ENCODE peak calls at places on chromosomes 7 and 10, in four cellular contexts. E, N, Y and A are unnamed samples.

GRCh38 chr10:82668266-82668665 is 793.3 kb downstream of the NRG3 start:
- DNase-seq in Y (no peak), E (no peak), N (no peak), A (no peak)

GRCh38 chr7:40848541-40849221 is 713.9 kb downstream of the SUGCT start:
- DNase-seq in E (no peak), N (no peak), Y (no peak), A (no peak)

GRCh38 chr7:8147004-8147403 is 115.0 kb downstream of the ICA1 start:
- DNase-seq in N (no peak), Y (no peak), E (no peak), A (no peak)

GRCh38 chr7:3083350-3083749 is 39.7 kb upstream of the CARD11 start:
- DNase-seq in E (no peak), N (no peak), Y (no peak), A (no peak)

GRCh38 chr7:2710256-2710655 is 22.3 kb downstream of the AMZ1 start:
- DNase-seq in E (no peak), Y (no peak), N (peak; percentile 74), A (no peak)

GRCh38 chr7:27661776-27662489 is 750 bp downstream of the HIBADH start:
- DNase-seq in E (peak; percentile 49), Y (peak; percentile 29), N (no peak), A (no peak)

GRCh38 chr10:32318476-32318896 is 28.5 kb downstream of the EPC1 start:
- DNase-seq in E (no peak), Y (no peak), N (peak; percentile 75), A (no peak)

GRCh38 chr7:127874049-127874636 is 157.1 kb downstream of the LRRC4 start:
- DNase-seq in E (no peak), Y (no peak), N (no peak), A (no peak)

GRCh38 chr7:134992626-134993179 is 6.4 kb downstream of the AGBL3 start:
- DNase-seq in N (peak; percentile 96), Y (no peak), E (no peak), A (no peak)

GRCh38 chr10:34761443-34761842 is 53.7 kb downstream of the PARD3 start:
- DNase-seq in Y (no peak), E (no peak), N (no peak), A (no peak)

GRCh38 chr7:99625321-99625720 is 8.6 kb downstream of the ZSCAN25 start:
- DNase-seq in Y (no peak), E (no peak), N (no peak), A (no peak)

GRCh38 chr10:68153473-68154210 is 44.4 kb downstream of the MYPN start:
- DNase-seq in Y (no peak), N (no peak), E (peak; percentile 78), A (peak; percentile 44)

GRCh38 chr7:103063895-103064294 is 10.7 kb downstream of the FBXL13 start:
- DNase-seq in Y (no peak), N (no peak), E (no peak), A (peak; percentile 8)

GRCh38 chr10:17425584-17426262 is 28.7 kb downstream of the ST8SIA6 start:
- DNase-seq in Y (peak; percentile 90), E (no peak), N (no peak), A (no peak)

GRCh38 chr10:127649642-127650041 is 87.3 kb upstream of the FOXI2 start:
- DNase-seq in N (no peak), E (peak; percentile 14), Y (no peak), A (peak; percentile 42)

GRCh38 chr7:135342887-135343286 is 109.2 kb downstream of the STRA8 start:
- DNase-seq in E (no peak), Y (no peak), N (no peak), A (no peak)

GRCh38 chr10:48364659-48365405 is 58.4 kb downstream of the MAPK8 start:
- DNase-seq in Y (no peak), N (no peak), E (peak; percentile 20), A (no peak)

GRCh38 chr10:51654918-51655317 is 44.5 kb downstream of the CSTF2T start:
- DNase-seq in E (no peak), Y (no peak), N (no peak), A (no peak)

GRCh38 chr7:126667742-126668366 is 584.9 kb downstream of the GRM8 start:
- DNase-seq in E (no peak), Y (peak; percentile 78), N (no peak), A (peak; percentile 11)
- TF ChIP-seq FOXK2 in E (no peak), Y (peak; percentile 85), N (no peak), A (no peak)

GRCh38 chr10:22568928-22569327 is 145.4 kb downstream of the PIP4K2A start:
- DNase-seq in E (no peak), Y (no peak), N (no peak), A (no peak)

GRCh38 chr10:22561909-22562308 is 152.5 kb downstream of the PIP4K2A start:
- DNase-seq in E (no peak), N (no peak), Y (no peak), A (no peak)

GRCh38 chr10:22560391-22561239 is 153.8 kb downstream of the PIP4K2A start:
- DNase-seq in E (no peak), N (no peak), Y (no peak), A (peak; percentile 38)

DNA sequence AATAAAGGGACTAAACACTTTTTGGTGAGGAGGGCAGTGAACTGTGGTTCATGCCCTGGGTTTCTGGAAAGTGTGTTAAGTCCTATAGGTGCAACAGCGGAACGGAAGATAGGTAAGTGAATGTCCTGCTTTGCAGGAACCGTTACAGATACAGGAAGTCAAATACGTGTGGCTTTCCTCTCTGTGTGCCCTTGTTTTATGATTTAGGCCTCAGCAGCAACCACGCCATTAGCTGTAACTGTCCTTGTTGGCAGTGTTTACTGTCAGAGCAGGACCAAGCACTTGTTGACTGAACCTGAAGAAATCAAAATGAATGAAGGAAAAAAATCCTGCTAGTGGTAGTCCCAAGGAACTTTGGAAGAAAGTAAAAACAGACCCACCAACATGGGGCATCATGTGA is 150.3 kb downstream of the PIP4K2A start:
- DNase-seq in E (no peak), N (no peak), Y (no peak), A (no peak)
- TF ChIP-seq FOXK2 in E (no peak), N (no peak), Y (no peak), A (no peak)

DNA sequence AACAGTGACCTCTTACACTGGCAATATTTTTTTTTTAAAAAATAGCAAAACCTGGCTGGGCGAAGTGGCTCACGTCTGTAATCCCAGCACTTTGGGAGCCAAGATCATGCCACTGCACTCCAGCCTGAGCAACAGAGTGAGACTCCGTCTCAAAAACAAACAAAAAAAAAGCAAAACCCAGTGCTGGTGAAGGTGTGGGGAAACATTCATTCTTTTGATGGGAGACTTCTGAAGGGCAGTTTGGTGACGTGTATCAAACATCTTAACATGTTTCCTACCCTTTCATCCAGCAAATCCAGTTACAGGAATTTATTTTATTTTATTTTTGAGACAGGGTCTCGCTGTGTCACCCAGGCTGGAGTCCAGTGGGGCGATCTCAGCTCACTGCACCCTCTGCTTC is 58.0 kb downstream of the CHST3 start:
- DNase-seq in N (no peak), E (no peak), Y (no peak), A (no peak)
- TF ChIP-seq FOXK2 in N (no peak), E (no peak), Y (no peak), A (no peak)

DNA sequence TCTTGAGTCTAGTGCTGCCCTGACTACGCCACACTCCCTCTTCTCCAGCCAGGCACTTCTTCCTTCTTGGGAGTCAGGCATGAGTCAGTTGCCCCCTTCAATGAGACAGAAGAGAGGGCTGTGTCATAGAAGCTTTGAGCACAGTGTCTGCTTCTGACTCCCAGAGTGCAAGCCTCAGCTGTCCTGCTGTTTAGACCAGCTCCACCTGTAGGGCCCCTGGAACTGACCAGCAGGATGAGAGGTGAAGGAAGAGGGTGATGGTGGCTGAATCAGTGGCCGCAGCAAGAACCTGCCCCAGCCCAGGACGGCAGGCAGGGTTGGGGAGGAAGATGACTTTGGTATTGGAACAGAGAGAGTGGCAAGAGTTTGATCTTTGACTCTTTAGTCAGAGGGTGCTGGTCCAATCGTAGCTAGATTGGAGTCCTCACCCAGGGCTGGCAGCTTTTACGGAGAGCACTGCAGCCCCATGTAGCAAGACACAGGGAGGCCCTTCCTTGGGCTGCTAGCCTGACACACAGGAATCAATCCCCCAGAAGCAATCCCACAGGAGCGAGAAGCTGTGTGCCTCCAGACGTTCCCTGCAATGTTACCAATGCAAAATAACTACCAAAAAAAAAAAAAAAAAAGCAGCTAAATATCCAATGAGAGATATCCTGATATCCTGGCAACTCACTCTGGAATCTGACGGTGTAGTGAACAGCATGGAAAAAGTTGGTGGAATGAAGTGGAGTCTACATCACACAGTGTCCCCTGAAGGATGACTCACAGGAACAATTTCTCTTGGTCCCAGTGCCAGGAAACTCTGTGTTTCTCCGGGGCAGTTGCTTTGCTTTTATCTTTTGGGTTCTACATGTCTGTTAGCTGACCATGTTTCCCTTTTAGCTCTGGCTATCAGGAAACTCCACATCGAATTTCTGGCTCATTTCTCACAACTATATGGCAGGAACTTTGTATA is 6.9 kb downstream of the C10orf62 start:
- DNase-seq in E (peak; percentile 64), N (no peak), Y (no peak), A (no peak)
- TF ChIP-seq FOXK2 in E (no peak), N (no peak), Y (no peak), A (no peak)

GRCh38 chr7:124071843-124072242 is 39.0 kb upstream of the TMEM229A start:
- DNase-seq in E (no peak), Y (no peak), N (no peak), A (no peak)
- TF ChIP-seq FOXK2 in E (no peak), Y (no peak), N (no peak), A (no peak)

DNA sequence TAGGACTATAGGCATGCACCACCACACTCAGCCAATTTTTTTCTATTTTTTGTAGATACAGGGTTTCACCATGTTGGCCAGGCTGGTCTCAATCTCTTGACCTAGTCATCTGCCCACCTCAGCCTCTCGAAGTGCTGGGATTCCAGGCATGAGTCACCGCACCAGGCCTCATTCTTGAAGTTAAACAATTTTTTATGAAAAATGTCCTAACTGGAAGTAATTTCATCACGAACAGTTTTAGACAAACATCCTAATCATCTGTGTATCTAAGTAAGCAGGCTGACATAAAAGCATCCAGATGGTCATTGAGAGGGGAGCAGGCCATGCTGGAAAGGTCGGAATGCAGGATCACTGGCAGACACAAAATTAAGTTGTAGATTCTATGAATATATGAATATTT is 269.1 kb downstream of the ZMYND11 start:
- DNase-seq in Y (no peak), E (no peak), N (no peak), A (no peak)
- TF ChIP-seq FOXK2 in Y (no peak), E (no peak), N (no peak), A (no peak)

GRCh38 chr10:102191956-102192355 is 34.1 kb upstream of the ELOVL3 start:
- DNase-seq in E (no peak), Y (no peak), N (no peak), A (no peak)
- TF ChIP-seq FOXK2 in E (no peak), Y (no peak), N (no peak), A (no peak)

GRCh38 chr10:87734987-87735827 is 75.5 kb downstream of the PAPSS2 start:
- DNase-seq in Y (peak; percentile 29), N (no peak), E (peak; percentile 25), A (peak; percentile 65)
- TF ChIP-seq FOXK2 in Y (no peak), N (no peak), E (no peak), A (no peak)

DNA sequence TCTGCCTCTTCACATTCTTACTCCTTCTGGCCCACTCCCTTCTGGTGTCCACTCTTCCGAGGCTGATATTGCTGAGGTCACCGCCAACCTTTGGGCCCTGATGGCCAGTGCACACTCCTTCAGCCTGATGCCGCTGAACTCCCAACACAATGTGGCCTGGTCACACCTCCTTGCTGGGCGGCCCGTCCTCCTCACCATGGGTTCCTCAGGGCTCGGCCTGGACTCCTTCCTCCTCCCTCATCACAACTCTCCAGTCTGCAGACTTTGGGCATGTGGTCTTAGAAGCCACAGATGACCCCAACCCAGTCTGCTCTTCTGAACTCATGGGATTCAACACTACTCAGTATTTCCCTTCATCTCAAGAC is 583.0 kb upstream of the MGMT start:
- DNase-seq in E (no peak), Y (no peak), N (no peak), A (no peak)
- TF ChIP-seq FOXK2 in E (no peak), Y (no peak), N (no peak), A (no peak)